ENCODE peak calls at places on chromosomes 4 and X, in seven cellular contexts. One of them, this sample, is unnamed.

GRCh38 chr4:159389756-159390155 is 286.9 kb downstream of the RAPGEF2 start:
- DNase-seq in psoas muscle: no peak
- DNase-seq in foreskin keratinocyte: no peak
- DNase-seq in astrocyte of the spinal cord: no peak
- DNase-seq in PC-9: no peak
- DNase-seq in T-helper 17 cell: no peak
- DNase-seq in nephron progenitor cell: no peak
- DNase-seq in this sample: no peak

GRCh38 chr4:8201341-8201781 is 2.3 kb downstream of the SH3TC1 start:
- DNase-seq in psoas muscle: no peak
- DNase-seq in PC-9: no peak
- DNase-seq in astrocyte of the spinal cord: no peak
- DNase-seq in foreskin keratinocyte: no peak
- DNase-seq in T-helper 17 cell: peak
- DNase-seq in nephron progenitor cell: no peak
- DNase-seq in this sample: no peak

GRCh38 chrX:26373829-26374228 is 157.9 kb downstream of the MAGEB5 start:
- DNase-seq in T-helper 17 cell: no peak
- DNase-seq in PC-9: no peak
- DNase-seq in astrocyte of the spinal cord: no peak
- DNase-seq in psoas muscle: no peak
- DNase-seq in nephron progenitor cell: no peak
- DNase-seq in foreskin keratinocyte: no peak
- DNase-seq in this sample: no peak

GRCh38 chr4:83390965-83391364 is 56.3 kb upstream of the HPSE start:
- DNase-seq in astrocyte of the spinal cord: no peak
- DNase-seq in foreskin keratinocyte: no peak
- DNase-seq in T-helper 17 cell: no peak
- DNase-seq in nephron progenitor cell: no peak
- DNase-seq in PC-9: no peak
- DNase-seq in psoas muscle: no peak
- DNase-seq in this sample: no peak

GRCh38 chr4:88751258-88752075 is 53.8 kb upstream of the NAP1L5 start:
- DNase-seq in psoas muscle: no peak
- DNase-seq in nephron progenitor cell: no peak
- DNase-seq in PC-9: no peak
- DNase-seq in T-helper 17 cell: no peak
- DNase-seq in foreskin keratinocyte: no peak
- DNase-seq in astrocyte of the spinal cord: no peak
- DNase-seq in this sample: no peak

GRCh38 chr4:98605216-98605615 is 53.2 kb downstream of the TSPAN5 start:
- DNase-seq in astrocyte of the spinal cord: no peak
- DNase-seq in T-helper 17 cell: no peak
- DNase-seq in PC-9: no peak
- DNase-seq in nephron progenitor cell: no peak
- DNase-seq in foreskin keratinocyte: no peak
- DNase-seq in psoas muscle: no peak
- DNase-seq in this sample: no peak

GRCh38 chr4:16248605-16249004 is 22.3 kb upstream of the TAPT1 start:
- DNase-seq in psoas muscle: no peak
- DNase-seq in T-helper 17 cell: no peak
- DNase-seq in astrocyte of the spinal cord: no peak
- DNase-seq in PC-9: no peak
- DNase-seq in nephron progenitor cell: no peak
- DNase-seq in foreskin keratinocyte: no peak
- DNase-seq in this sample: no peak

GRCh38 chr4:8300832-8301231 is 31.3 kb downstream of the HTRA3 start:
- DNase-seq in psoas muscle: no peak
- DNase-seq in nephron progenitor cell: no peak
- DNase-seq in PC-9: no peak
- DNase-seq in T-helper 17 cell: no peak
- DNase-seq in astrocyte of the spinal cord: no peak
- DNase-seq in foreskin keratinocyte: no peak
- DNase-seq in this sample: no peak

GRCh38 chr4:174317531-174317930 is 33.8 kb downstream of the CEP44 start:
- DNase-seq in PC-9: no peak
- DNase-seq in foreskin keratinocyte: no peak
- DNase-seq in nephron progenitor cell: no peak
- DNase-seq in T-helper 17 cell: no peak
- DNase-seq in astrocyte of the spinal cord: no peak
- DNase-seq in psoas muscle: no peak
- DNase-seq in this sample: no peak

GRCh38 chr4:43457866-43458265 is 565.4 kb downstream of the GRXCR1 start:
- DNase-seq in T-helper 17 cell: no peak
- DNase-seq in foreskin keratinocyte: peak
- DNase-seq in nephron progenitor cell: no peak
- DNase-seq in psoas muscle: no peak
- DNase-seq in PC-9: no peak
- DNase-seq in astrocyte of the spinal cord: no peak
- DNase-seq in this sample: peak

GRCh38 chr4:186072516-186072915 is 3.6 kb downstream of the TLR3 start:
- DNase-seq in T-helper 17 cell: no peak
- DNase-seq in nephron progenitor cell: no peak
- DNase-seq in PC-9: no peak
- DNase-seq in psoas muscle: no peak
- DNase-seq in foreskin keratinocyte: no peak
- DNase-seq in astrocyte of the spinal cord: no peak
- DNase-seq in this sample: no peak

GRCh38 chrX:136725446-136726104 is 55.2 kb downstream of the ARHGEF6 start:
- DNase-seq in psoas muscle: peak
- DNase-seq in PC-9: peak
- DNase-seq in T-helper 17 cell: no peak
- DNase-seq in foreskin keratinocyte: peak
- DNase-seq in nephron progenitor cell: no peak
- DNase-seq in astrocyte of the spinal cord: peak
- DNase-seq in this sample: no peak

GRCh38 chr4:122874194-122874593 is 47.6 kb downstream of the FGF2 start:
- DNase-seq in T-helper 17 cell: no peak
- DNase-seq in foreskin keratinocyte: peak
- DNase-seq in PC-9: peak
- DNase-seq in psoas muscle: no peak
- DNase-seq in nephron progenitor cell: no peak
- DNase-seq in astrocyte of the spinal cord: peak
- DNase-seq in this sample: no peak

GRCh38 chrX:120625366-120625765 is 4.5 kb downstream of the C1GALT1C1 start:
- DNase-seq in nephron progenitor cell: no peak
- DNase-seq in PC-9: no peak
- DNase-seq in psoas muscle: no peak
- DNase-seq in foreskin keratinocyte: no peak
- DNase-seq in astrocyte of the spinal cord: no peak
- DNase-seq in T-helper 17 cell: no peak
- DNase-seq in this sample: no peak

GRCh38 chrX:15985937-15986336 is 131.3 kb upstream of the AP1S2 start:
- DNase-seq in foreskin keratinocyte: peak
- DNase-seq in nephron progenitor cell: no peak
- DNase-seq in astrocyte of the spinal cord: no peak
- DNase-seq in psoas muscle: no peak
- DNase-seq in T-helper 17 cell: no peak
- DNase-seq in PC-9: no peak
- DNase-seq in this sample: no peak

GRCh38 chr4:138889216-138889615 is 126.4 kb upstream of the NOCT start:
- DNase-seq in T-helper 17 cell: no peak
- DNase-seq in astrocyte of the spinal cord: no peak
- DNase-seq in psoas muscle: no peak
- DNase-seq in nephron progenitor cell: no peak
- DNase-seq in PC-9: no peak
- DNase-seq in foreskin keratinocyte: no peak
- DNase-seq in this sample: no peak

GRCh38 chr4:99826016-99826415 is 9.4 kb downstream of the DAPP1 start:
- DNase-seq in PC-9: no peak
- DNase-seq in T-helper 17 cell: no peak
- DNase-seq in psoas muscle: no peak
- DNase-seq in foreskin keratinocyte: peak
- DNase-seq in nephron progenitor cell: no peak
- DNase-seq in astrocyte of the spinal cord: no peak
- DNase-seq in this sample: no peak

GRCh38 chrX:24619647-24620046 is 27.5 kb downstream of the PCYT1B start:
- DNase-seq in T-helper 17 cell: no peak
- DNase-seq in foreskin keratinocyte: peak
- DNase-seq in PC-9: no peak
- DNase-seq in nephron progenitor cell: no peak
- DNase-seq in psoas muscle: no peak
- DNase-seq in astrocyte of the spinal cord: peak
- DNase-seq in this sample: no peak

GRCh38 chr4:107712236-107712635 is 7.8 kb downstream of the PAPSS1 start:
- DNase-seq in PC-9: no peak
- DNase-seq in foreskin keratinocyte: no peak
- DNase-seq in astrocyte of the spinal cord: no peak
- DNase-seq in psoas muscle: no peak
- DNase-seq in T-helper 17 cell: no peak
- DNase-seq in nephron progenitor cell: no peak
- DNase-seq in this sample: no peak

GRCh38 chrX:3142259-3143042 is 101.2 kb downstream of the ARSF start:
- DNase-seq in foreskin keratinocyte: no peak
- DNase-seq in astrocyte of the spinal cord: no peak
- DNase-seq in T-helper 17 cell: no peak
- DNase-seq in PC-9: no peak
- DNase-seq in nephron progenitor cell: no peak
- DNase-seq in psoas muscle: no peak
- DNase-seq in this sample: no peak

GRCh38 chr4:40956726-40957255 is 207.0 kb downstream of the NSUN7 start:
- DNase-seq in astrocyte of the spinal cord: no peak
- DNase-seq in psoas muscle: no peak
- DNase-seq in foreskin keratinocyte: no peak
- DNase-seq in T-helper 17 cell: no peak
- DNase-seq in PC-9: no peak
- DNase-seq in nephron progenitor cell: no peak
- DNase-seq in this sample: no peak

GRCh38 chr4:73690051-73690744 is 50.2 kb upstream of the CXCL8 start:
- DNase-seq in nephron progenitor cell: no peak
- DNase-seq in foreskin keratinocyte: no peak
- DNase-seq in PC-9: no peak
- DNase-seq in astrocyte of the spinal cord: no peak
- DNase-seq in psoas muscle: no peak
- DNase-seq in T-helper 17 cell: no peak
- DNase-seq in this sample: peak

GRCh38 chrX:124736553-124737240 is 390.3 kb downstream of the SH2D1A start:
- DNase-seq in astrocyte of the spinal cord: no peak
- DNase-seq in nephron progenitor cell: peak
- DNase-seq in foreskin keratinocyte: no peak
- DNase-seq in psoas muscle: no peak
- DNase-seq in PC-9: no peak
- DNase-seq in T-helper 17 cell: peak
- DNase-seq in this sample: no peak

GRCh38 chrX:50691820-50692219 is 122.2 kb downstream of the SHROOM4 start:
- DNase-seq in psoas muscle: no peak
- DNase-seq in PC-9: no peak
- DNase-seq in T-helper 17 cell: no peak
- DNase-seq in astrocyte of the spinal cord: peak
- DNase-seq in nephron progenitor cell: peak
- DNase-seq in foreskin keratinocyte: peak
- DNase-seq in this sample: no peak

GRCh38 chr4:6703786-6704185 is 5.9 kb downstream of the MRFAP1L1 start:
- DNase-seq in foreskin keratinocyte: no peak
- DNase-seq in PC-9: no peak
- DNase-seq in astrocyte of the spinal cord: no peak
- DNase-seq in T-helper 17 cell: no peak
- DNase-seq in psoas muscle: no peak
- DNase-seq in nephron progenitor cell: no peak
- DNase-seq in this sample: no peak

GRCh38 chr4:2660596-2661211 is 95.4 kb downstream of the TNIP2 start:
- DNase-seq in T-helper 17 cell: no peak
- DNase-seq in foreskin keratinocyte: no peak
- DNase-seq in psoas muscle: no peak
- DNase-seq in astrocyte of the spinal cord: no peak
- DNase-seq in PC-9: no peak
- DNase-seq in nephron progenitor cell: no peak
- DNase-seq in this sample: no peak

GRCh38 chr4:126777649-126778048 is 855.1 kb upstream of the INTU start:
- DNase-seq in T-helper 17 cell: no peak
- DNase-seq in foreskin keratinocyte: peak
- DNase-seq in psoas muscle: no peak
- DNase-seq in PC-9: no peak
- DNase-seq in astrocyte of the spinal cord: peak
- DNase-seq in nephron progenitor cell: no peak
- DNase-seq in this sample: no peak

GRCh38 chrX:12949927-12950656 is 24.8 kb upstream of the TMSB4X start:
- DNase-seq in nephron progenitor cell: no peak
- DNase-seq in foreskin keratinocyte: peak
- DNase-seq in T-helper 17 cell: peak
- DNase-seq in psoas muscle: peak
- DNase-seq in astrocyte of the spinal cord: peak
- DNase-seq in PC-9: no peak
- DNase-seq in this sample: peak

GRCh38 chr4:22515888-22516541 is at the start of gene ADGRA3:
- DNase-seq in nephron progenitor cell: peak
- DNase-seq in astrocyte of the spinal cord: peak
- DNase-seq in foreskin keratinocyte: peak
- DNase-seq in psoas muscle: peak
- DNase-seq in PC-9: no peak
- DNase-seq in T-helper 17 cell: no peak
- DNase-seq in this sample: no peak

GRCh38 chrX:119758682-119759332 is 419 bp downstream of the SOWAHD start:
- DNase-seq in nephron progenitor cell: peak
- DNase-seq in psoas muscle: peak
- DNase-seq in foreskin keratinocyte: peak
- DNase-seq in astrocyte of the spinal cord: no peak
- DNase-seq in PC-9: peak
- DNase-seq in T-helper 17 cell: peak
- DNase-seq in this sample: no peak

GRCh38 chr4:85477538-85477937 is 2.6 kb downstream of the ARHGAP24 start:
- DNase-seq in PC-9: no peak
- DNase-seq in T-helper 17 cell: no peak
- DNase-seq in nephron progenitor cell: no peak
- DNase-seq in foreskin keratinocyte: no peak
- DNase-seq in psoas muscle: no peak
- DNase-seq in astrocyte of the spinal cord: no peak
- DNase-seq in this sample: no peak

GRCh38 chrX:122504026-122504425 is 680.1 kb upstream of the GRIA3 start:
- DNase-seq in astrocyte of the spinal cord: peak
- DNase-seq in foreskin keratinocyte: peak
- DNase-seq in psoas muscle: no peak
- DNase-seq in nephron progenitor cell: no peak
- DNase-seq in T-helper 17 cell: no peak
- DNase-seq in PC-9: no peak
- DNase-seq in this sample: no peak